ENCODE peak calls at places on chromosome 18, in eight cellular contexts. J is endodermal cell, K is lower lobe of right lung, U is NB4, B is heart right ventricle, A is cardiac muscle cell, H is tibial artery, D is neural progenitor cell. O is an unnamed sample.

GRCh38 chr18:55907352-55908045 is 319.5 kb upstream of the TCF4 start:
- DNase-seq in J (no peak), K (no peak), U (no peak), B (peak; percentile 29), A (peak; percentile 28), H (no peak), D (no peak), O (peak; percentile 24)

GRCh38 chr18:38752430-38752829 is 1186.8 kb upstream of the CELF4 start:
- DNase-seq in J (no peak), K (no peak), U (no peak), B (no peak), A (no peak), H (no peak), D (no peak), O (no peak)

GRCh38 chr18:31275722-31276463 is 42.1 kb upstream of the DSG1 start:
- DNase-seq in J (no peak), K (no peak), U (peak; percentile 68), B (no peak), A (peak; percentile 22), H (no peak), D (no peak), O (no peak)

GRCh38 chr18:59988098-59988706 is 88.4 kb downstream of the PMAIP1 start:
- DNase-seq in J (peak; percentile 58), K (no peak), U (peak; percentile 66), B (no peak), A (peak; percentile 76), H (no peak), D (peak; percentile 49), O (peak; percentile 27)

GRCh38 chr18:58135170-58135569 is 91.1 kb downstream of the NEDD4L start:
- DNase-seq in J (no peak), K (no peak), U (no peak), B (no peak), A (peak; percentile 62), H (no peak), D (no peak), O (no peak)

GRCh38 chr18:24488824-24489493 is 28.5 kb downstream of the HRH4 start:
- DNase-seq in J (no peak), K (no peak), U (peak; percentile 51), B (no peak), A (peak; percentile 57), H (no peak), D (peak; percentile 55), O (no peak)

GRCh38 chr18:22347624-22348511 is 69.8 kb downstream of the CTAGE1 start:
- DNase-seq in J (peak; percentile 75), K (no peak), U (no peak), B (no peak), A (peak; percentile 57), H (peak; percentile 73), D (no peak), O (peak; percentile 52)

GRCh38 chr18:23300211-23300887 is 152.7 kb upstream of the RIOK3 start:
- DNase-seq in J (peak; percentile 38), K (no peak), U (no peak), B (no peak), A (no peak), H (no peak), D (no peak), O (no peak)

GRCh38 chr18:46324087-46324486 is 219.9 kb downstream of the HAUS1 start:
- DNase-seq in J (no peak), K (no peak), U (no peak), B (no peak), A (no peak), H (no peak), D (no peak), O (no peak)

GRCh38 chr18:24915547-24915946 is 436.4 kb downstream of the ZNF521 start:
- DNase-seq in J (no peak), K (no peak), U (peak; percentile 7), B (no peak), A (peak; percentile 11), H (no peak), D (no peak), O (no peak)

GRCh38 chr18:63617049-63617995 is 26.7 kb downstream of the SERPINB4 start:
- DNase-seq in J (no peak), K (no peak), U (no peak), B (no peak), A (no peak), H (no peak), D (no peak), O (no peak)

GRCh38 chr18:50629148-50629631 is 69.3 kb downstream of the MAPK4 start:
- DNase-seq in J (no peak), K (no peak), U (no peak), B (no peak), A (no peak), H (peak; percentile 73), D (no peak), O (no peak)

GRCh38 chr18:6777509-6777908 is 48.0 kb downstream of the ARHGAP28 start:
- DNase-seq in J (no peak), K (no peak), U (no peak), B (no peak), A (no peak), H (no peak), D (no peak), O (no peak)

GRCh38 chr18:21270453-21270852 is 28.4 kb downstream of the GREB1L start:
- DNase-seq in J (no peak), K (no peak), U (no peak), B (no peak), A (peak; percentile 6), H (no peak), D (no peak), O (no peak)

GRCh38 chr18:741931-742512 is 29.6 kb upstream of the ENOSF1 start:
- DNase-seq in J (no peak), K (no peak), U (peak; percentile 66), B (no peak), A (peak; percentile 69), H (no peak), D (peak; percentile 28), O (no peak)

GRCh38 chr18:62596145-62597005 is 73.5 kb downstream of the ZCCHC2 start:
- DNase-seq in J (peak; percentile 73), K (no peak), U (no peak), B (no peak), A (peak; percentile 9), H (no peak), D (peak; percentile 55), O (no peak)

GRCh38 chr18:74453642-74454198 is 3.4 kb downstream of the DIPK1C start:
- DNase-seq in J (no peak), K (no peak), U (no peak), B (no peak), A (no peak), H (no peak), D (peak; percentile 43), O (no peak)

GRCh38 chr18:75209952-75210261 is 690 bp upstream of the TSHZ1 start:
- DNase-seq in J (no peak), K (no peak), U (no peak), B (no peak), A (no peak), H (no peak), D (peak; percentile 48), O (no peak)

GRCh38 chr18:21912339-21913239 is 172.0 kb downstream of the MIB1 start:
- DNase-seq in J (peak; percentile 81), K (no peak), U (no peak), B (no peak), A (peak; percentile 12), H (no peak), D (peak; percentile 54), O (no peak)

GRCh38 chr18:54209471-54210180 is 14.8 kb downstream of the MBD2 start:
- DNase-seq in J (no peak), K (no peak), U (no peak), B (no peak), A (peak; percentile 23), H (no peak), D (no peak), O (no peak)

GRCh38 chr18:48705531-48705930 is 166.7 kb downstream of the CTIF start:
- DNase-seq in J (no peak), K (no peak), U (no peak), B (no peak), A (no peak), H (no peak), D (no peak), O (no peak)

GRCh38 chr18:38445485-38446145 is 880.0 kb upstream of the CELF4 start:
- DNase-seq in J (no peak), K (no peak), U (no peak), B (no peak), A (no peak), H (no peak), D (no peak), O (no peak)

GRCh38 chr18:55351220-55351619 is 236.8 kb downstream of the TCF4 start:
- DNase-seq in J (no peak), K (no peak), U (no peak), B (no peak), A (no peak), H (no peak), D (no peak), O (no peak)

GRCh38 chr18:48908916-48909315 is 41.8 kb downstream of the SMAD7 start:
- DNase-seq in J (no peak), K (no peak), U (no peak), B (no peak), A (no peak), H (no peak), D (no peak), O (no peak)

GRCh38 chr18:58100154-58100553 is 56.1 kb downstream of the NEDD4L start:
- DNase-seq in J (no peak), K (no peak), U (no peak), B (no peak), A (no peak), H (no peak), D (no peak), O (no peak)

DNA sequence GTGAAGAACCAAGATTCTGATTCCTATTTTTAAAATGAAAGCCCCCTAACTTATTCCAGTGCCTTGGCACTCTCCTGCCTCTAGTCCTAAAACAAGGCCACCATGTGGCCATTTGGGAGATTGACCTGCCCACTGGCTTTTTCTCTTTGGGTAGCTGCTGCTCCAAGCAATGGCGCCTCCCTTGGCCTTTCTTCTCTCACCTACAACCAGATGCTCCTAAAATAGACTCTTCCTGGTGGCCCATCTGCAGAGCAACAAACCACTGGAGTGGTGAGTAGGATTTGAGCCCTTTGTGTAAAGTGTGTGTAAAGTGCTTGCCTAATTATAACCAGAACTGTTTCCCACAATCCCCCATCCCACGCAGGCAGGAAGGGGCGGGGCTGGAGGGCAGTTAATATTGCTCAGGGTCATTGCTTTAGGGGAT is 114.2 kb downstream of the FHOD3 start:
- DNase-seq in J (peak; percentile 90), K (no peak), U (peak; percentile 13), B (no peak), A (peak; percentile 62), H (no peak), D (peak; percentile 66), O (no peak)
- TF ChIP-seq CTCF in J (peak; percentile 89), K (no peak), U (peak; percentile 32), B (no peak), A (peak; percentile 62), H (no peak), D (peak; percentile 57), O (no peak)

GRCh38 chr18:32804126-32804888 is 31.5 kb upstream of the KLHL14 start:
- DNase-seq in J (no peak), K (no peak), U (no peak), B (no peak), A (no peak), H (no peak), D (peak; percentile 47), O (no peak)
- TF ChIP-seq CTCF in J (no peak), K (no peak), U (no peak), B (no peak), A (no peak), H (no peak), D (no peak), O (no peak)

GRCh38 chr18:78664048-78664447 is 315.6 kb upstream of the SALL3 start:
- DNase-seq in J (no peak), K (no peak), U (no peak), B (no peak), A (no peak), H (no peak), D (no peak), O (no peak)
- TF ChIP-seq CTCF in J (no peak), K (no peak), U (no peak), B (no peak), A (no peak), H (no peak), D (no peak), O (no peak)

GRCh38 chr18:72086421-72086820 is 457.7 kb downstream of the CBLN2 start:
- DNase-seq in J (no peak), K (no peak), U (peak; percentile 49), B (no peak), A (peak; percentile 29), H (no peak), D (peak; percentile 46), O (no peak)
- TF ChIP-seq CTCF in J (peak; percentile 79), K (no peak), U (peak; percentile 48), B (no peak), A (peak; percentile 39), H (no peak), D (peak; percentile 66), O (peak; percentile 19)

O was measured in heart left ventricle.